ENCODE peak calls at places on chromosomes 16 and 17, in six cellular contexts. O is ascending aorta; U is activated T-helper 9 cell treated with anti-CD3 and anti-CD28 coated beads, Interleukin-2, amount 50 U/mL, for 16 hours; H is GM13977; D is Ammon's horn; B is fibroblast of pulmonary artery. F is an unnamed sample.

GRCh38 chr17:81097943-81098308 is 63.0 kb downstream of the BAIAP2 start:
- DNase-seq in O (peak; percentile 35), U (peak; percentile 15), H (no peak), D (no peak), B (no peak), F (no peak)

GRCh38 chr16:2210386-2211365 is at the start of gene BRICD5:
- DNase-seq in O (no peak), U (no peak), H (no peak), D (no peak), B (no peak), F (no peak)

GRCh38 chr17:48527742-48528028 is 3.1 kb downstream of the HOXB1 start:
- DNase-seq in O (no peak), U (no peak), H (no peak), D (no peak), B (no peak), F (no peak)

GRCh38 chr16:4341250-4341649 is 9.9 kb downstream of the PAM16 start:
- DNase-seq in O (no peak), U (no peak), H (no peak), D (no peak), B (no peak), F (no peak)

GRCh38 chr16:4805231-4805630 is 2.8 kb upstream of the ROGDI start:
- DNase-seq in O (no peak), U (no peak), H (no peak), D (no peak), B (peak; percentile 11), F (no peak)

GRCh38 chr16:48538746-48539484 is 71.1 kb downstream of the N4BP1 start:
- DNase-seq in O (no peak), U (no peak), H (no peak), D (no peak), B (no peak), F (no peak)

GRCh38 chr17:72407336-72408121 is 286.7 kb downstream of the SOX9 start:
- DNase-seq in O (peak; percentile 26), U (no peak), H (peak; percentile 58), D (peak; percentile 80), B (peak; percentile 94), F (no peak)

GRCh38 chr17:64447526-64447925 is 1.4 kb upstream of the MILR1 start:
- DNase-seq in O (no peak), U (no peak), H (no peak), D (no peak), B (no peak), F (no peak)

GRCh38 chr16:50928065-50928464 is 186.2 kb downstream of the CYLD start:
- DNase-seq in O (no peak), U (no peak), H (no peak), D (no peak), B (no peak), F (no peak)

GRCh38 chr16:30491744-30492308 is 19.3 kb downstream of the ITGAL start:
- DNase-seq in O (no peak), U (no peak), H (no peak), D (no peak), B (peak; percentile 80), F (no peak)

GRCh38 chr17:56441331-56441730 is 152.2 kb upstream of the NOG start:
- DNase-seq in O (no peak), U (no peak), H (no peak), D (no peak), B (peak; percentile 28), F (no peak)

GRCh38 chr16:84239186-84239790 is 524 bp downstream of the KCNG4 start:
- DNase-seq in O (no peak), U (no peak), H (no peak), D (no peak), B (peak; percentile 16), F (no peak)

GRCh38 chr17:29107933-29108805 is 65.2 kb downstream of the PIPOX start:
- DNase-seq in O (no peak), U (no peak), H (no peak), D (no peak), B (no peak), F (no peak)

GRCh38 chr17:2282297-2282873 is 21.2 kb downstream of the SMG6 start:
- DNase-seq in O (no peak), U (no peak), H (peak; percentile 52), D (peak; percentile 32), B (peak; percentile 88), F (no peak)

GRCh38 chr17:30961213-30962188 is 9.3 kb upstream of the RNF135 start:
- DNase-seq in O (no peak), U (no peak), H (peak; percentile 42), D (no peak), B (peak; percentile 40), F (no peak)

GRCh38 chr17:39626171-39626670 is 531 bp upstream of the PPP1R1B start:
- DNase-seq in O (no peak), U (no peak), H (no peak), D (no peak), B (no peak), F (no peak)

GRCh38 chr17:29557085-29557697 is 9.6 kb downstream of the ABHD15 start:
- DNase-seq in O (no peak), U (no peak), H (no peak), D (no peak), B (peak; percentile 42), F (no peak)

GRCh38 chr17:15133826-15134225 is 131.3 kb downstream of the PMP22 start:
- DNase-seq in O (no peak), U (no peak), H (no peak), D (no peak), B (no peak), F (no peak)

GRCh38 chr16:2928796-2929195 is 17.1 kb downstream of the FLYWCH1 start:
- DNase-seq in O (no peak), U (no peak), H (no peak), D (no peak), B (no peak), F (no peak)

GRCh38 chr16:65249768-65250167 is 127.9 kb upstream of the CDH11 start:
- DNase-seq in O (peak; percentile 11), U (no peak), H (no peak), D (no peak), B (peak; percentile 82), F (no peak)

GRCh38 chr17:12395733-12396354 is 269.8 kb upstream of the MYOCD start:
- DNase-seq in O (no peak), U (no peak), H (peak; percentile 20), D (no peak), B (peak; percentile 6), F (no peak)

GRCh38 chr16:65751622-65752598 is 614.6 kb upstream of the CDH5 start:
- DNase-seq in O (no peak), U (no peak), H (no peak), D (no peak), B (peak; percentile 33), F (no peak)

GRCh38 chr16:29651950-29652349 is 11.1 kb upstream of the SPN start:
- DNase-seq in O (no peak), U (no peak), H (no peak), D (no peak), B (no peak), F (no peak)

GRCh38 chr17:38564254-38564605 is 41.5 kb downstream of the SRCIN1 start:
- DNase-seq in O (no peak), U (no peak), H (no peak), D (no peak), B (no peak), F (no peak)

GRCh38 chr17:59542960-59543635 is 22.3 kb upstream of the DHX40 start:
- DNase-seq in O (no peak), U (no peak), H (no peak), D (no peak), B (no peak), F (no peak)

GRCh38 chr16:11263737-11264136 is 5.4 kb downstream of the TNP2 start:
- DNase-seq in O (no peak), U (no peak), H (no peak), D (no peak), B (no peak), F (no peak)

GRCh38 chr16:83660282-83660681 is 147.5 kb upstream of the HSBP1 start:
- DNase-seq in O (no peak), U (no peak), H (no peak), D (no peak), B (no peak), F (no peak)

GRCh38 chr16:81358860-81359259 is 44.1 kb downstream of the GAN start:
- DNase-seq in O (no peak), U (no peak), H (no peak), D (no peak), B (no peak), F (no peak)

GRCh38 chr17:63911657-63912100 is 621 bp upstream of the CSHL1 start:
- DNase-seq in O (no peak), U (peak; percentile 44), H (peak; percentile 69), D (no peak), B (peak; percentile 30), F (no peak)

GRCh38 chr17:21194688-21195087 is 19.3 kb downstream of the TMEM11 start:
- DNase-seq in O (no peak), U (no peak), H (no peak), D (peak; percentile 40), B (peak; percentile 31), F (no peak)

GRCh38 chr17:62653002-62653830 is 25.7 kb downstream of the MRC2 start:
- DNase-seq in O (peak; percentile 9), U (peak; percentile 76), H (peak; percentile 89), D (peak; percentile 56), B (peak; percentile 49), F (peak; percentile 91)

GRCh38 chr17:80774643-80775281 is 216.9 kb upstream of the CHMP6 start:
- DNase-seq in O (no peak), U (no peak), H (no peak), D (no peak), B (no peak), F (no peak)